ENCODE peak calls at places on chromosomes 7 and 10, in four cellular contexts. K is IMR-90, J is esophagus muscularis mucosa, E is suprapubic skin. A is an unnamed sample.

GRCh38 chr7:12436896-12437535 is 33.4 kb upstream of the VWDE start:
- DNase-seq in K (peak; percentile 68), J (no peak), E (no peak), A (no peak)

GRCh38 chr7:99004781-99005500 is 126.6 kb downstream of the TRRAP start:
- DNase-seq in K (no peak), J (no peak), E (peak; percentile 64), A (no peak)

GRCh38 chr10:128494665-128495064 is 368.4 kb upstream of the MKI67 start:
- DNase-seq in K (no peak), J (no peak), E (no peak), A (no peak)

GRCh38 chr7:130387628-130388403 is 7.5 kb downstream of the CPA1 start:
- DNase-seq in K (peak; percentile 78), J (peak; percentile 77), E (no peak), A (no peak)

GRCh38 chr10:82411416-82411815 is 536.4 kb downstream of the NRG3 start:
- DNase-seq in K (no peak), J (no peak), E (no peak), A (no peak)

GRCh38 chr7:29194594-29195417 is at the start of gene CHN2:
- DNase-seq in K (no peak), J (no peak), E (peak; percentile 87), A (peak; percentile 54)

GRCh38 chr10:110546499-110547105 is 20.9 kb upstream of the SMC3 start:
- DNase-seq in K (no peak), J (peak; percentile 86), E (no peak), A (no peak)

GRCh38 chr10:97179731-97180366 is 5.9 kb downstream of the SLIT1 start:
- DNase-seq in K (no peak), J (no peak), E (no peak), A (no peak)

GRCh38 chr7:107262857-107263256 is 94.1 kb downstream of the HBP1 start:
- DNase-seq in K (peak; percentile 6), J (no peak), E (no peak), A (no peak)

GRCh38 chr10:110311357-110311949 is 6.7 kb upstream of the SMNDC1 start:
- DNase-seq in K (peak; percentile 70), J (no peak), E (no peak), A (peak; percentile 41)

GRCh38 chr10:96587255-96588059 is 645 bp upstream of the TM9SF3 start:
- DNase-seq in K (peak; percentile 83), J (peak; percentile 94), E (peak; percentile 89), A (peak; percentile 73)

GRCh38 chr7:74071121-74071520 is 12.5 kb upstream of the LIMK1 start:
- DNase-seq in K (no peak), J (no peak), E (no peak), A (no peak)

GRCh38 chr7:88306590-88307048 is at the start of gene STEAP4:
- DNase-seq in K (peak; percentile 0), J (peak; percentile 96), E (peak; percentile 93), A (peak; percentile 38)

GRCh38 chr10:104735036-104735435 is 93.9 kb downstream of the SORCS3 start:
- DNase-seq in K (no peak), J (peak; percentile 79), E (no peak), A (no peak)

GRCh38 chr7:101201695-101202602 is 1.1 kb upstream of the MOGAT3 start:
- DNase-seq in K (no peak), J (no peak), E (no peak), A (no peak)

GRCh38 chr10:110775022-110775379 is 96.7 kb upstream of the PDCD4 start:
- DNase-seq in K (no peak), J (no peak), E (no peak), A (no peak)

GRCh38 chr7:134827889-134828288 is 48.5 kb downstream of the CALD1 start:
- DNase-seq in K (peak; percentile 84), J (no peak), E (no peak), A (no peak)

GRCh38 chr10:100020883-100021248 is 11.1 kb upstream of the DNMBP start:
- DNase-seq in K (no peak), J (no peak), E (no peak), A (no peak)

GRCh38 chr7:43534110-43534509 is 48.8 kb upstream of the STK17A start:
- DNase-seq in K (peak; percentile 69), J (no peak), E (no peak), A (no peak)

GRCh38 chr10:53893061-53893460 is 908.0 kb downstream of the PCDH15 start:
- DNase-seq in K (no peak), J (no peak), E (no peak), A (no peak)

GRCh38 chr7:32171248-32171647 is 101.0 kb upstream of the PDE1C start:
- DNase-seq in K (no peak), J (no peak), E (no peak), A (no peak)

GRCh38 chr10:6491841-6492609 is 88.1 kb downstream of the PRKCQ start:
- DNase-seq in K (no peak), J (peak; percentile 83), E (no peak), A (no peak)

GRCh38 chr7:96977445-96977844 is 27.9 kb upstream of the DLX6 start:
- DNase-seq in K (no peak), J (peak; percentile 19), E (no peak), A (no peak)

GRCh38 chr7:1755783-1756626 is 85.9 kb downstream of the ELFN1 start:
- DNase-seq in K (no peak), J (no peak), E (no peak), A (no peak)

GRCh38 chr10:44982496-44982895 is 3.9 kb upstream of the DEPP1 start:
- DNase-seq in K (no peak), J (no peak), E (no peak), A (peak; percentile 25)

GRCh38 chr7:136026209-136026608 is 49.0 kb upstream of the MTPN start:
- DNase-seq in K (no peak), J (no peak), E (no peak), A (no peak)

GRCh38 chr10:103712898-103713498 is 142.4 kb downstream of the SH3PXD2A start:
- DNase-seq in K (peak; percentile 75), J (peak; percentile 97), E (peak; percentile 93), A (peak; percentile 74)

GRCh38 chr10:66552331-66552730 is 373.5 kb upstream of the LRRTM3 start:
- DNase-seq in K (no peak), J (no peak), E (no peak), A (no peak)

GRCh38 chr7:157505646-157506045 is 168.8 kb downstream of the DNAJB6 start:
- DNase-seq in K (no peak), J (no peak), E (no peak), A (no peak)

GRCh38 chr10:78972160-78972946 is 96.4 kb upstream of the ZMIZ1 start:
- DNase-seq in K (peak; percentile 83), J (no peak), E (peak; percentile 88), A (peak; percentile 75)

GRCh38 chr10:78973901-78974408 is 94.8 kb upstream of the ZMIZ1 start:
- DNase-seq in K (peak; percentile 56), J (no peak), E (peak; percentile 88), A (peak; percentile 85)

GRCh38 chr10:78971094-78971682 is 97.6 kb upstream of the ZMIZ1 start:
- DNase-seq in K (no peak), J (no peak), E (no peak), A (no peak)

GRCh38 chr10:78974409-78975317 is 94.1 kb upstream of the ZMIZ1 start:
- DNase-seq in K (peak; percentile 94), J (peak; percentile 95), E (peak; percentile 91), A (peak; percentile 63)

DNA sequence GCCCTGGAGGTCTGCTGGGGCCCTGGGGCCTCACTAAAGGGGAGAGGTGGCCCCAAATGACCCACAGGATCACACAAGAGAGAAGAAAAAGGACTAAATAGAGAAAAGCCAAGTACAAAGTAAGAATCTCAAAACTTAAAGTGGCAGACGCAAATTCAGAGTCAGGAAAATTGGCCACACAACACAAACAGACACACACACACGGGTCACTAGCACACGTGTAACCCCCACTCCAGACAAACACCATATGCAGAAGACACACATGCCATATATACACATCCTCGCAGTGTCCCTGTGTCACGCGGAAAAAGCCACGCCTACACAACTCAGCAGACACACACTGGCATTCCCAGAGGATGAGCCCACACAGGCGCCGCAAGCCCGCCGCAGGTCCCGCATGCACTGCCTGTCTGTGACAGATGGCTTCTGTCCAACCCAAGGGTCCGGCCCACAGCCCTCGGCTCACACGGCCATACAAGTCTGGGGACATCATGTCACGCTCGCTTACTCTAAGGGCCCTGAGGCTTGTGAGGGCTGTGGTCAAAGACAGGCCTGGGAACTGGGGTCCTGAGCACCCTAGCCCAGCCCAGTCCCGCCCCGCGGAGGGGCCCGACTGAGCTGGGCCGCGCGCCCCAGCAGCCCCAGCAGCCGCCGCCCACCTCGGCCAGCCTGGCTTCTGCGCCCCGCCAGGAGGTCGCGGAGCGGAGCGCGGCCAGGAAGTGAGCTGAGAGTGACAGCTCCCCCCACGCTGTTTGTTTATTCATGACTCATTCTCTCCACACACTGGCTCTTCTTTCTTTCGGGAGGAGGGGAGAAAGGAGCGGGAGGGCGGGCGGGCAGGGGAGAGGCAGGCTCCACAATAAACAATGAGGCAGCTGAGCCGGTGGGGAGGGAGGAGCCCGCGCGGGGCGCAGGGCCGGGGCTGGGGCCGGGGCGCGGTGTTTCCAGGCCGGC is 95.5 kb upstream of the ZMIZ1 start:
- DNase-seq in K (peak; percentile 95), J (peak; percentile 94), E (peak; percentile 87), A (peak; percentile 82)
- TF ChIP-seq POLR2A in K (peak; percentile 69), J (peak; percentile 25), E (peak; percentile 48), A (peak; percentile 34)

GRCh38 chr10:57218382-57218781 is 857.3 kb upstream of the ZWINT start:
- DNase-seq in K (no peak), J (no peak), E (no peak), A (no peak)

GRCh38 chr10:57222603-57223002 is 861.5 kb upstream of the ZWINT start:
- DNase-seq in K (no peak), J (no peak), E (no peak), A (no peak)

GRCh38 chr10:57221674-57222073 is 860.6 kb upstream of the ZWINT start:
- DNase-seq in K (no peak), J (no peak), E (no peak), A (no peak)

DNA sequence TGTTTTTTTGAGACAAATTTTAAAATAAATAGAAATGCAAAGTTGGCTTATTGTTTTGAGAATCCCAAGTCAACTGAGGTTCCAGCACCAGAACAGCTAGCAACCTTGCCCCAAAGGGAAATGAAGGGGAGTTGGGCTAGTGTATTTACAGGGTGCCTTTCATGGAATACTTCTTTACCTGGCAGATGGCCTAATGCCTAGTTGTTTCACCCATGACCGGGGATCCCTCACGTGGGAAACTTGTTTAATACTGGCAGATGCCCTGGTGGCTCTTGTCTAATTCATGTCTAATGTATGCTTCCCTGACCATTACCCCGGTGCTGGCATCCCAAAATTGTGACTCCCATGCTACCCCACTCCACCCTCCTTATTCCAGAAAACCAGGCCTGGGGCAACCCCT is 861.1 kb upstream of the ZWINT start:
- DNase-seq in K (no peak), J (no peak), E (no peak), A (no peak)
- H3K27ac ChIP-seq in K (no peak overlapping the region), J (no peak overlapping the region), E (no peak overlapping the region), A (no peak overlapping the region)

GRCh38 chr7:8254667-8255066 is 7.3 kb downstream of the ICA1 start:
- DNase-seq in K (no peak), J (no peak), E (no peak), A (no peak)
- H3K36me3 ChIP-seq in K (no peaks in the 10 kb centered on the region), J (no peaks in the 10 kb centered on the region), E (no peaks in the 10 kb centered on the region), A (no peaks in the 10 kb centered on the region)

DNA sequence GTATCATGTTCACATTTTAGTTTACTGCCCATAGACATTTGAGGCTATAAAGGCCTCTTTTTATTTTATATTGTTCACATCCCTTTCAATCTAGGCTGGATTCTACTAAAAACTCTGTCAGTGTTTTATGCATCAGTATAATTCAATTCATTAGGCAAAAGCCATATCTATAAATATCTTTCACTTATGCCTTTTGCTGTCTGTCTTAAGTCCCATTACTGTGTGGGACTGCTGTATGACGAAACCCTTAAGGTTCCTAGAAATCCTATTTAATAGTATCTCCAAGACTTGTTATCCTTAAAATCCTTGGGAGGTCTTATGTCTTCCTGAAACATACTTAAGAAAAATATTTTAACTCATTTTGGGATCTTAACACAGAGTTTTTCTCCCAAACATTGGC is 139.2 kb downstream of the HGF start:
- DNase-seq in K (no peak), J (no peak), E (no peak), A (no peak)
- TF ChIP-seq POLR2A in K (no peak), J (no peak), E (no peak), A (no peak)

GRCh38 chr7:149367417-149367816 is 93.4 kb downstream of the ZNF777 start:
- DNase-seq in K (no peak), J (no peak), E (no peak), A (no peak)
- H3K27ac ChIP-seq in K (no peak overlapping the region), J (no peak overlapping the region), E (no peak overlapping the region), A (no peak overlapping the region)

A was measured in ovary.